ENCODE peak calls at places on chromosomes 2 and 18, in five cellular contexts. One of them, this sample, is unnamed.

GRCh38 chr2:109527079-109527478 is 86.7 kb downstream of the SEPTIN10 start:
- DNase-seq in ACHN: no peak
- DNase-seq in ureter: no peak
- DNase-seq in NCI-H748 treated with DMSO at 0.1 percent for 48 hours: no peak
- DNase-seq in Caki2: no peak
- DNase-seq in this sample: no peak

GRCh38 chr2:195343540-195343939 is 313.5 kb upstream of the SLC39A10 start:
- DNase-seq in Caki2: no peak
- DNase-seq in ACHN: no peak
- DNase-seq in NCI-H748 treated with DMSO at 0.1 percent for 48 hours: no peak
- DNase-seq in ureter: no peak
- DNase-seq in this sample: no peak

GRCh38 chr2:39121523-39122063 is 742 bp upstream of the SOS1 start:
- DNase-seq in ACHN: no peak
- DNase-seq in NCI-H748 treated with DMSO at 0.1 percent for 48 hours: peak
- DNase-seq in Caki2: no peak
- DNase-seq in ureter: no peak
- DNase-seq in this sample: no peak

GRCh38 chr2:204357175-204357695 is 188.0 kb upstream of the PARD3B start:
- DNase-seq in ACHN: no peak
- DNase-seq in NCI-H748 treated with DMSO at 0.1 percent for 48 hours: peak
- DNase-seq in Caki2: no peak
- DNase-seq in ureter: no peak
- DNase-seq in this sample: no peak

GRCh38 chr2:10876394-10876793 is 35.3 kb upstream of the KCNF1 start:
- DNase-seq in NCI-H748 treated with DMSO at 0.1 percent for 48 hours: no peak
- DNase-seq in ureter: no peak
- DNase-seq in ACHN: no peak
- DNase-seq in Caki2: no peak
- DNase-seq in this sample: no peak

GRCh38 chr2:24409700-24410556 is 49.6 kb upstream of the ITSN2 start:
- DNase-seq in NCI-H748 treated with DMSO at 0.1 percent for 48 hours: peak
- DNase-seq in ureter: peak
- DNase-seq in Caki2: peak
- DNase-seq in ACHN: peak
- DNase-seq in this sample: peak

GRCh38 chr2:241036397-241036963 is 38.1 kb downstream of the SNED1 start:
- DNase-seq in NCI-H748 treated with DMSO at 0.1 percent for 48 hours: peak
- DNase-seq in ureter: no peak
- DNase-seq in Caki2: no peak
- DNase-seq in ACHN: peak
- DNase-seq in this sample: peak

GRCh38 chr2:19914266-19914975 is 12.6 kb upstream of the TTC32 start:
- DNase-seq in ACHN: no peak
- DNase-seq in NCI-H748 treated with DMSO at 0.1 percent for 48 hours: no peak
- DNase-seq in Caki2: no peak
- DNase-seq in ureter: no peak
- DNase-seq in this sample: no peak

GRCh38 chr2:70954886-70955285 is 19.2 kb downstream of the ATP6V1B1 start:
- DNase-seq in ACHN: no peak
- DNase-seq in Caki2: no peak
- DNase-seq in ureter: peak
- DNase-seq in NCI-H748 treated with DMSO at 0.1 percent for 48 hours: no peak
- DNase-seq in this sample: no peak

GRCh38 chr18:44392933-44393332 is 287.8 kb upstream of the SETBP1 start:
- DNase-seq in ureter: no peak
- DNase-seq in Caki2: no peak
- DNase-seq in NCI-H748 treated with DMSO at 0.1 percent for 48 hours: no peak
- DNase-seq in ACHN: no peak
- DNase-seq in this sample: no peak

GRCh38 chr2:128772671-128773070 is 454.0 kb upstream of the HS6ST1 start:
- DNase-seq in Caki2: no peak
- DNase-seq in NCI-H748 treated with DMSO at 0.1 percent for 48 hours: no peak
- DNase-seq in ACHN: no peak
- DNase-seq in ureter: no peak
- DNase-seq in this sample: no peak

GRCh38 chr18:63613420-63613819 is 26.3 kb downstream of the SERPINB13 start:
- DNase-seq in ureter: no peak
- DNase-seq in ACHN: no peak
- DNase-seq in NCI-H748 treated with DMSO at 0.1 percent for 48 hours: no peak
- DNase-seq in Caki2: no peak
- DNase-seq in this sample: no peak

GRCh38 chr18:49178736-49179135 is 228.0 kb upstream of the SMAD7 start:
- DNase-seq in ACHN: peak
- DNase-seq in NCI-H748 treated with DMSO at 0.1 percent for 48 hours: no peak
- DNase-seq in Caki2: peak
- DNase-seq in ureter: no peak
- DNase-seq in this sample: no peak

GRCh38 chr18:22432672-22433137 is 15.0 kb upstream of the CTAGE1 start:
- DNase-seq in NCI-H748 treated with DMSO at 0.1 percent for 48 hours: no peak
- DNase-seq in Caki2: peak
- DNase-seq in ACHN: peak
- DNase-seq in ureter: peak
- DNase-seq in this sample: no peak

GRCh38 chr2:86633094-86633740 is 9.6 kb upstream of the RNF103 start:
- DNase-seq in Caki2: no peak
- DNase-seq in ureter: no peak
- DNase-seq in NCI-H748 treated with DMSO at 0.1 percent for 48 hours: no peak
- DNase-seq in ACHN: no peak
- DNase-seq in this sample: no peak

GRCh38 chr2:125397535-125398251 is 1258.3 kb upstream of the GYPC start:
- DNase-seq in Caki2: no peak
- DNase-seq in NCI-H748 treated with DMSO at 0.1 percent for 48 hours: no peak
- DNase-seq in ACHN: no peak
- DNase-seq in ureter: no peak
- DNase-seq in this sample: no peak

GRCh38 chr18:54790109-54790508 is 38.2 kb upstream of the RAB27B start:
- DNase-seq in Caki2: no peak
- DNase-seq in ureter: no peak
- DNase-seq in ACHN: no peak
- DNase-seq in NCI-H748 treated with DMSO at 0.1 percent for 48 hours: no peak
- DNase-seq in this sample: no peak

GRCh38 chr2:14673351-14673875 is 40.9 kb downstream of the LRATD1 start:
- DNase-seq in ACHN: no peak
- DNase-seq in NCI-H748 treated with DMSO at 0.1 percent for 48 hours: no peak
- DNase-seq in Caki2: no peak
- DNase-seq in ureter: no peak
- DNase-seq in this sample: no peak

GRCh38 chr2:190407662-190408537 is at the start of gene MFSD6:
- DNase-seq in ACHN: peak
- DNase-seq in ureter: peak
- DNase-seq in Caki2: peak
- DNase-seq in NCI-H748 treated with DMSO at 0.1 percent for 48 hours: peak
- DNase-seq in this sample: peak

GRCh38 chr18:5196253-5197031 is 615 bp downstream of the AKAIN1 start:
- DNase-seq in ACHN: no peak
- DNase-seq in NCI-H748 treated with DMSO at 0.1 percent for 48 hours: no peak
- DNase-seq in ureter: no peak
- DNase-seq in Caki2: peak
- DNase-seq in this sample: no peak

GRCh38 chr2:219916761-219917160 is 289.3 kb downstream of the SLC4A3 start:
- DNase-seq in ACHN: no peak
- DNase-seq in NCI-H748 treated with DMSO at 0.1 percent for 48 hours: no peak
- DNase-seq in ureter: no peak
- DNase-seq in Caki2: no peak
- DNase-seq in this sample: no peak

GRCh38 chr2:74702001-74702715 is 48.1 kb downstream of the SEMA4F start:
- DNase-seq in NCI-H748 treated with DMSO at 0.1 percent for 48 hours: no peak
- DNase-seq in ACHN: no peak
- DNase-seq in Caki2: no peak
- DNase-seq in ureter: no peak
- DNase-seq in this sample: no peak

GRCh38 chr2:67436221-67436620 is 39.1 kb downstream of the ETAA1 start:
- DNase-seq in Caki2: peak
- DNase-seq in ureter: no peak
- DNase-seq in NCI-H748 treated with DMSO at 0.1 percent for 48 hours: no peak
- DNase-seq in ACHN: peak
- DNase-seq in this sample: no peak

GRCh38 chr2:217261452-217261851 is 401.6 kb upstream of the TNP1 start:
- DNase-seq in ACHN: peak
- DNase-seq in ureter: no peak
- DNase-seq in Caki2: peak
- DNase-seq in NCI-H748 treated with DMSO at 0.1 percent for 48 hours: no peak
- DNase-seq in this sample: no peak

GRCh38 chr2:239193925-239194687 is 206.7 kb downstream of the HDAC4 start:
- DNase-seq in NCI-H748 treated with DMSO at 0.1 percent for 48 hours: no peak
- DNase-seq in Caki2: no peak
- DNase-seq in ureter: no peak
- DNase-seq in ACHN: peak
- DNase-seq in this sample: no peak

GRCh38 chr18:6058941-6059340 is 163.6 kb upstream of the TMEM200C start:
- DNase-seq in ACHN: no peak
- DNase-seq in NCI-H748 treated with DMSO at 0.1 percent for 48 hours: peak
- DNase-seq in ureter: no peak
- DNase-seq in Caki2: no peak
- DNase-seq in this sample: no peak

GRCh38 chr2:201021914-201022313 is 49.6 kb downstream of the HYCC2 start:
- DNase-seq in NCI-H748 treated with DMSO at 0.1 percent for 48 hours: no peak
- DNase-seq in Caki2: no peak
- DNase-seq in ureter: no peak
- DNase-seq in ACHN: peak
- DNase-seq in this sample: no peak

GRCh38 chr18:79642626-79643025 is 37.0 kb upstream of the CTDP1 start:
- DNase-seq in ureter: no peak
- DNase-seq in ACHN: no peak
- DNase-seq in Caki2: no peak
- DNase-seq in NCI-H748 treated with DMSO at 0.1 percent for 48 hours: no peak
- DNase-seq in this sample: no peak

GRCh38 chr2:182366625-182367024 is 60.2 kb downstream of the PDE1A start:
- DNase-seq in ureter: no peak
- DNase-seq in ACHN: no peak
- DNase-seq in NCI-H748 treated with DMSO at 0.1 percent for 48 hours: peak
- DNase-seq in Caki2: peak
- DNase-seq in this sample: no peak

GRCh38 chr2:50433635-50434034 is 598.3 kb downstream of the NRXN1 start:
- DNase-seq in ACHN: no peak
- DNase-seq in Caki2: no peak
- DNase-seq in ureter: no peak
- DNase-seq in NCI-H748 treated with DMSO at 0.1 percent for 48 hours: no peak
- DNase-seq in this sample: no peak

GRCh38 chr2:36615214-36615613 is 17.2 kb upstream of the FEZ2 start:
- DNase-seq in ACHN: no peak
- DNase-seq in Caki2: no peak
- DNase-seq in NCI-H748 treated with DMSO at 0.1 percent for 48 hours: no peak
- DNase-seq in ureter: no peak
- DNase-seq in this sample: no peak

GRCh38 chr2:8615252-8616083 is 66.4 kb upstream of the ID2 start:
- DNase-seq in Caki2: no peak
- DNase-seq in NCI-H748 treated with DMSO at 0.1 percent for 48 hours: no peak
- DNase-seq in ACHN: no peak
- DNase-seq in ureter: no peak
- DNase-seq in this sample: no peak

GRCh38 chr18:62881509-62882016 is 166.2 kb downstream of the PHLPP1 start:
- DNase-seq in ureter: no peak
- DNase-seq in Caki2: peak
- DNase-seq in NCI-H748 treated with DMSO at 0.1 percent for 48 hours: peak
- DNase-seq in ACHN: peak
- DNase-seq in this sample: no peak

GRCh38 chr2:40363631-40364030 is 88.3 kb downstream of the SLC8A1 start:
- DNase-seq in Caki2: peak
- DNase-seq in ACHN: peak
- DNase-seq in NCI-H748 treated with DMSO at 0.1 percent for 48 hours: no peak
- DNase-seq in ureter: no peak
- DNase-seq in this sample: no peak

GRCh38 chr2:201402651-201403573 is 45.8 kb upstream of the FLACC1 start:
- DNase-seq in Caki2: no peak
- DNase-seq in ureter: no peak
- DNase-seq in ACHN: no peak
- DNase-seq in NCI-H748 treated with DMSO at 0.1 percent for 48 hours: no peak
- DNase-seq in this sample: no peak

GRCh38 chr18:3251963-3252277 is 4.3 kb downstream of the MYL12A start:
- DNase-seq in ACHN: no peak
- DNase-seq in ureter: no peak
- DNase-seq in NCI-H748 treated with DMSO at 0.1 percent for 48 hours: no peak
- DNase-seq in Caki2: no peak
- DNase-seq in this sample: no peak

GRCh38 chr2:29223851-29224692 is 108.9 kb downstream of the CLIP4 start:
- DNase-seq in ACHN: peak
- DNase-seq in NCI-H748 treated with DMSO at 0.1 percent for 48 hours: no peak
- DNase-seq in ureter: peak
- DNase-seq in Caki2: peak
- DNase-seq in this sample: no peak

GRCh38 chr2:190578158-190579057 is 43.9 kb upstream of the NEMP2 start:
- DNase-seq in NCI-H748 treated with DMSO at 0.1 percent for 48 hours: peak
- DNase-seq in ACHN: no peak
- DNase-seq in Caki2: no peak
- DNase-seq in ureter: no peak
- DNase-seq in this sample: no peak

This sample was measured in activated gamma-delta T cell treated with anti-CD3 and anti-CD28 coated beads, Interleukin-2, amount 50 U/mL, for 16 hours.